ENCODE peak calls at places on chromosome 10, in nine cellular contexts. S is substantia nigra, N is neural crest cell, H is AG09319, J is psoas muscle, D is activated B cell treated with CpG ODN at 0.5 μM for 24 hours, X is A549, G is osteoblast, M is uterus. P is an unnamed sample.
A peak's percentile ranks its signal among the peaks of the same experiment; 100 is the strongest.

GRCh38 chr10:29011511-29011910 is 277.4 kb upstream of the LYZL1 start:
- DNase-seq in G (no peak), S (no peak), J (no peak), M (no peak), D (no peak), N (no peak), X (no peak), H (no peak), P (no peak)

GRCh38 chr10:114045071-114045737 is 1.5 kb downstream of the ADRB1 start:
- DNase-seq in G (peak; percentile 83), H (no peak), S (no peak), J (peak; percentile 29), X (no peak), D (peak; percentile 32), N (no peak), M (no peak), P (no peak)

GRCh38 chr10:34769941-34770340 is 45.2 kb downstream of the PARD3 start:
- DNase-seq in G (no peak), N (no peak), D (no peak), H (no peak), S (no peak), M (no peak), X (no peak), J (no peak), P (no peak)

GRCh38 chr10:86400705-86401587 is 34.4 kb upstream of the GRID1 start:
- DNase-seq in H (no peak), M (peak; percentile 43), N (peak; percentile 44), X (peak; percentile 74), G (peak; percentile 90), J (peak; percentile 51), D (peak; percentile 51), S (no peak), P (no peak)

GRCh38 chr10:128693493-128694132 is 567.4 kb upstream of the MKI67 start:
- DNase-seq in N (no peak), D (no peak), J (no peak), X (no peak), S (no peak), H (no peak), M (no peak), G (no peak), P (no peak)

GRCh38 chr10:63671317-63671937 is 150.2 kb downstream of the REEP3 start:
- DNase-seq in N (no peak), S (no peak), M (no peak), X (no peak), J (no peak), D (no peak), H (peak; percentile 86), G (peak; percentile 79), P (peak; percentile 86)

GRCh38 chr10:31143331-31143935 is 111.8 kb upstream of the ZNF438 start:
- DNase-seq in J (no peak), S (no peak), H (no peak), D (no peak), M (no peak), N (no peak), X (no peak), G (no peak), P (no peak)

GRCh38 chr10:74799840-74800239 is 26.6 kb upstream of the KAT6B start:
- DNase-seq in S (no peak), M (no peak), H (peak; percentile 16), D (no peak), J (no peak), G (peak; percentile 26), N (no peak), X (peak; percentile 44), P (peak; percentile 65)

GRCh38 chr10:83932245-83932644 is 207.1 kb upstream of the GHITM start:
- DNase-seq in S (no peak), M (no peak), X (no peak), N (no peak), H (no peak), G (no peak), D (no peak), J (no peak), P (no peak)

GRCh38 chr10:23281044-23281433 is 63.6 kb downstream of the C10orf67 start:
- DNase-seq in N (no peak), M (no peak), S (no peak), H (no peak), X (no peak), G (no peak), D (no peak), J (no peak), P (no peak)

GRCh38 chr10:5948999-5949759 is 28.2 kb downstream of the IL15RA start:
- DNase-seq in D (no peak), S (peak; percentile 39), J (no peak), H (no peak), N (peak; percentile 38), G (peak; percentile 90), M (peak; percentile 75), X (peak; percentile 62), P (no peak)

P was measured in brain pericyte.